ENCODE peak calls at places on chromosomes 7 and 10, in ten cellular contexts. R, M, O, F, H, I, A, P, E and C are unnamed samples.
A peak's percentile ranks its signal among the peaks of the same experiment; 100 is the strongest.

GRCh38 chr7:9242604-9243003 is 809.2 kb downstream of the NXPH1 start:
- DNase-seq in R (no peak), M (no peak), O (no peak), F (no peak), H (no peak), I (no peak), A (no peak), P (no peak), E (no peak), C (no peak)

GRCh38 chr7:122383934-122384333 is 79.4 kb upstream of the FEZF1 start:
- DNase-seq in R (no peak), M (no peak), O (peak; percentile 5), F (no peak), H (no peak), I (no peak), A (no peak), P (no peak), E (no peak), C (no peak)

GRCh38 chr10:133132711-133133291 is 27.2 kb upstream of the KNDC1 start:
- DNase-seq in R (no peak), M (peak; percentile 43), O (no peak), F (no peak), H (no peak), I (no peak), A (no peak), P (peak; percentile 21), E (no peak), C (peak; percentile 77)

GRCh38 chr10:68871731-68872342 is 29.3 kb upstream of the DDX50 start:
- DNase-seq in R (no peak), M (no peak), O (peak; percentile 33), F (no peak), H (peak; percentile 80), I (no peak), A (no peak), P (no peak), E (no peak), C (no peak)

GRCh38 chr10:102627446-102628293 is 16.6 kb upstream of the TRIM8 start:
- DNase-seq in R (no peak), M (peak; percentile 60), O (peak; percentile 68), F (peak; percentile 51), H (no peak), I (no peak), A (no peak), P (no peak), E (no peak), C (peak; percentile 83)

GRCh38 chr10:10677479-10677878 is 340.2 kb upstream of the CELF2 start:
- DNase-seq in R (peak; percentile 66), M (no peak), O (peak; percentile 81), F (peak; percentile 37), H (no peak), I (no peak), A (peak; percentile 14), P (peak; percentile 39), E (peak; percentile 28), C (no peak)

GRCh38 chr7:1912472-1913289 is 242.6 kb downstream of the ELFN1 start:
- DNase-seq in R (no peak), M (peak; percentile 57), O (no peak), F (no peak), H (no peak), I (no peak), A (no peak), P (no peak), E (no peak), C (no peak)

GRCh38 chr10:16105082-16105481 is 244.8 kb upstream of the MINDY3 start:
- DNase-seq in R (no peak), M (no peak), O (no peak), F (no peak), H (no peak), I (no peak), A (no peak), P (no peak), E (no peak), C (no peak)

GRCh38 chr7:79820387-79820786 is 314.2 kb upstream of the GNAI1 start:
- DNase-seq in R (no peak), M (peak; percentile 47), O (no peak), F (no peak), H (no peak), I (peak; percentile 22), A (no peak), P (no peak), E (peak; percentile 13), C (no peak)

GRCh38 chr7:64947252-64948000 is 43.4 kb downstream of the ZNF117 start:
- DNase-seq in R (no peak), M (no peak), O (no peak), F (peak; percentile 25), H (no peak), I (no peak), A (peak; percentile 20), P (no peak), E (no peak), C (no peak)

GRCh38 chr10:70190581-70190980 is 20.3 kb upstream of the SAR1A start:
- DNase-seq in R (no peak), M (no peak), O (no peak), F (no peak), H (no peak), I (no peak), A (no peak), P (no peak), E (no peak), C (no peak)

GRCh38 chr7:116792813-116793212 is 69.6 kb upstream of the CAPZA2 start:
- DNase-seq in R (no peak), M (no peak), O (peak; percentile 80), F (no peak), H (no peak), I (no peak), A (no peak), P (no peak), E (no peak), C (no peak)

GRCh38 chr7:22677680-22678079 is 49.3 kb upstream of the IL6 start:
- DNase-seq in R (peak; percentile 35), M (no peak), O (no peak), F (no peak), H (no peak), I (no peak), A (no peak), P (peak; percentile 6), E (no peak), C (no peak)

DNA sequence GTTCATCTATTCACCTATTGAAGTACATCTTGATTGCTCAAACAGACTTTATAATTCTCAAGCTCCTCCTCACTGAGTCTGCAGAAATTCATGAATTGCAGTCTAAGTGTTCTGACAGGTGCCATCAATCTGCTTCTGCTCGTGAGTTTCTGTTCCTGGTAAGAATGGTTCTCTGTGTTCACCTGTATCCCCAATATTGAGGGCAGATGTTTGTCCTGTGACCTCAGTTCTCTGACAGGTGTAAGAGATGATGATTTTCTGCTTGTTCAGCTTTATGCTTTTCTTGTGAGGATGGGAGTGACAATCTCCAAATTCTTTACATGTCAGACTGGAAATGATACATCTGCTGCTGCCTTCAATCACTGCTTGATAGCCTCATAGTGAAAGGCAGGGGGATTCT is 736.9 kb upstream of the COBL start:
- DNase-seq in R (no peak), M (no peak), O (no peak), F (no peak), H (no peak), I (no peak), A (no peak), P (no peak), E (no peak), C (no peak)
- TF ChIP-seq CTCF in R (no peak), M (no peak), O (no peak), F (no peak), H (no peak), I (no peak), A (no peak), P (no peak), E (no peak), C (no peak)

DNA sequence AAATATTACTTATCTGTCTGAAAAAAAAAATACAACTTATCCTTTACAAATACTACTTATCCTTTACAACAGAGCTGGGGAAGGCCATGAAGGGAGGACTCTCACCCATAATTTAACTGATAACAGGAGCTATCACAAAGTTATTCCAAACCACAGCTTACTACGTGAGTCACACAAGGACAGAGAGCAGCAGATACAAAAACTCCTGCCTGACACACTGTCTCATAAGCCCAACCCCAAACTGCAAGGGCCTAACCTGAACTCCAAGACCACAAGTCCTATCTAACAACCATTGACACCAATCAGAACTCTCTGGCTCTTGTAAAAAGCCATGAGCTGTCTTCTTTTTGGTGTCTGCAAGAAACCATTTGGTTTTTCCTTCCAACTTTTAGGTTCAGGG is 28.5 kb upstream of the CXCL12 start:
- DNase-seq in R (no peak), M (no peak), O (no peak), F (no peak), H (no peak), I (no peak), A (no peak), P (no peak), E (no peak), C (no peak)
- TF ChIP-seq CTCF in R (no peak), M (no peak), O (no peak), F (no peak), H (no peak), I (no peak), A (no peak), P (no peak), E (no peak), C (no peak)

DNA sequence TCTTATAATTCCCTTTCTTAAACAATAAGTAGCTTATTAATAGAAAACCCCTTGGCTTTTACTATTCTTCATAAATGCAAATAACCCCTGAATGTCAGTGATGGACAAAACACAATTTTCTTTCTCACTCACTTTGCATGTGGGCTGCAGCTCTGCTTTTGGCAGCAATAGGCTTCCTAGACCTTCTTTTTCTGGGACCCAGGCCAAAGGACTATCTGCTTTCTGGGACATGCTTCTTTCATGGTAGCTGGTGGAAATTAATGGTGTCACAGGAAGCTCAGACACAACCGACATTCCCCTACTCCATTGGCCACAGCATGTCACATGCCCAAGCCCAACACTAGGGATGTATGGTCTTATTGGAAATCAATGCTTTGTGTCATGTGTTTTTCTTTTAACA is 134.3 kb upstream of the MDFIC start:
- DNase-seq in R (no peak), M (no peak), O (no peak), F (no peak), H (no peak), I (no peak), A (no peak), P (no peak), E (no peak), C (no peak)
- TF ChIP-seq CTCF in R (no peak), M (no peak), O (no peak), F (no peak), H (no peak), I (no peak), A (no peak), P (no peak), E (no peak), C (no peak)

DNA sequence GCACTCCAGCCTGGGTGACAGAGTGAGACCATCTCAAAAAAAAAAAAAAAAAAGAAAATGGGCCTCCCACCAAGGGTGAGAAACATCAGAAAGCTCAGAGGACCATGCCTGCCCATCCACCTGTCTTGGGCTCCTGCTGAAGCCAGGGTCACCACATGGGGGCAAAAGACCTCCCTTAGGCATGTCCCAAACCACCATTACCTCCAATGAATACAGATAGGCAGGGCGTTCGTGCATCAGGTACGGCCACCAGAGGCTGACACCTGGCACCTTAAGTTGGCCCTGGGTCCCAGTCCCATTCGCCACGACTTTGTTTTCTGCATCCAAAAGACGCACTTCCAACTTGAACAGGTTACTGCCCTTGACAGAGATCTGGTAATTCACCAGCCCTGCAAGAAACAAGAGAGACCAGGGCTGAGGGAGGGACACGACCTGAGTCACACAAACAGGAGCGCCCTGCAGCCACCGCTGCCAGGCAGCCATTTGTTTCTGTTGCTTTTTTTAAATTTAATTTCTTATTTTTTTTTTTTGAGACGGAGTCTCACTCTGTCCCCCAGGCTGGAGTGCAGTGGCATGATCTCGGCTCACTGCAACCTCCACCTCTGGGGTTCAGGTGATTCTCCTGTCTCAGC is 6.1 kb downstream of the GUSB start:
- DNase-seq in R (no peak), M (no peak), O (no peak), F (no peak), H (no peak), I (no peak), A (no peak), P (no peak), E (no peak), C (peak; percentile 22)
- TF ChIP-seq CTCF in R (no peak), M (no peak), O (no peak), F (no peak), H (no peak), I (no peak), A (no peak), P (peak; percentile 31), E (no peak), C (no peak)